ENCODE peak calls at places on chromosomes 2 and 18, in four cellular contexts. K, G, M and D are unnamed samples.
A peak's percentile ranks its signal among the peaks of the same experiment; 100 is the strongest.

GRCh38 chr18:58258707-58259342 is 214.8 kb downstream of the NEDD4L start:
- DNase-seq in M (peak; percentile 53), K (no peak), G (no peak), D (no peak)

GRCh38 chr18:76099931-76100457 is 395.0 kb downstream of the ZNF516 start:
- DNase-seq in G (no peak), M (no peak), K (no peak), D (no peak)

GRCh38 chr2:198326431-198326830 is 522.0 kb downstream of the PLCL1 start:
- DNase-seq in M (peak; percentile 28), K (no peak), G (no peak), D (no peak)

GRCh38 chr2:27312152-27312551 is 3.9 kb upstream of the UCN start:
- DNase-seq in K (no peak), M (no peak), G (no peak), D (no peak)

GRCh38 chr2:217993817-217994459 is 8.9 kb downstream of the TNS1 start:
- DNase-seq in M (peak; percentile 43), K (peak; percentile 75), G (peak; percentile 54), D (peak; percentile 58)

GRCh38 chr18:78822171-78822570 is 157.4 kb upstream of the SALL3 start:
- DNase-seq in G (no peak), K (no peak), M (no peak), D (no peak)

GRCh38 chr2:240060977-240061591 is 7.8 kb upstream of the OR6B3 start:
- DNase-seq in G (peak; percentile 62), M (peak; percentile 68), K (peak; percentile 54), D (peak; percentile 58)

GRCh38 chr2:17830053-17831034 is 14.1 kb downstream of the MSGN1 start:
- DNase-seq in M (peak; percentile 78), G (peak; percentile 67), K (peak; percentile 72), D (peak; percentile 50)

GRCh38 chr2:150264442-150264841 is 223.0 kb downstream of the RND3 start:
- DNase-seq in G (no peak), K (no peak), M (no peak), D (no peak)

GRCh38 chr18:48885951-48886400 is 64.8 kb downstream of the SMAD7 start:
- DNase-seq in M (no peak), K (no peak), G (no peak), D (no peak)

GRCh38 chr2:159906315-159906714 is 108.3 kb upstream of the CD302 start:
- DNase-seq in M (no peak), G (no peak), K (no peak), D (no peak)

GRCh38 chr2:215747244-215747620 is 266.1 kb downstream of the MREG start:
- DNase-seq in K (no peak), M (no peak), G (peak; percentile 75), D (no peak)

GRCh38 chr2:121858406-121858805 is 103.0 kb downstream of the TSN start:
- DNase-seq in K (no peak), M (peak; percentile 22), G (peak; percentile 59), D (no peak)

GRCh38 chr2:168529054-168529833 is 73.2 kb downstream of the CERS6 start:
- DNase-seq in K (no peak), G (peak; percentile 35), M (peak; percentile 47), D (no peak)

GRCh38 chr2:239157269-239157668 is 243.6 kb downstream of the HDAC4 start:
- DNase-seq in K (no peak), M (no peak), G (no peak), D (no peak)

GRCh38 chr18:23291456-23292205 is 156.3 kb downstream of the CABLES1 start:
- DNase-seq in M (no peak), G (peak; percentile 80), K (no peak), D (no peak)

GRCh38 chr2:6525371-6525770 is 340.3 kb downstream of the CMPK2 start:
- DNase-seq in M (no peak), G (no peak), K (no peak), D (no peak)